ENCODE peak calls at places on chromosomes 12 and 14, in six cellular contexts. One of them, this sample, is unnamed.

GRCh38 chr12:31600252-31600651 is 9.3 kb upstream of the DENND5B start:
- DNase-seq in psoas muscle: no peak
- DNase-seq in fibroblast of the aortic adventitia: no peak
- DNase-seq in adrenal gland: no peak
- DNase-seq in cardiac fibroblast: no peak
- DNase-seq in choroid plexus epithelial cell: no peak
- DNase-seq in this sample: no peak

GRCh38 chr12:92105110-92105509 is 40.5 kb downstream of the BTG1 start:
- DNase-seq in psoas muscle: no peak
- DNase-seq in fibroblast of the aortic adventitia: no peak
- DNase-seq in adrenal gland: no peak
- DNase-seq in cardiac fibroblast: no peak
- DNase-seq in choroid plexus epithelial cell: no peak
- DNase-seq in this sample: no peak

GRCh38 chr14:43778956-43779639 is 728.0 kb downstream of the FSCB start:
- DNase-seq in psoas muscle: no peak
- DNase-seq in fibroblast of the aortic adventitia: no peak
- DNase-seq in adrenal gland: no peak
- DNase-seq in cardiac fibroblast: no peak
- DNase-seq in choroid plexus epithelial cell: no peak
- DNase-seq in this sample: no peak

GRCh38 chr14:58944226-58944769 is 244.2 kb upstream of the DAAM1 start:
- DNase-seq in psoas muscle: no peak
- DNase-seq in fibroblast of the aortic adventitia: no peak
- DNase-seq in adrenal gland: no peak
- DNase-seq in cardiac fibroblast: no peak
- DNase-seq in choroid plexus epithelial cell: no peak
- DNase-seq in this sample: no peak

GRCh38 chr12:88553941-88554658 is 26.2 kb downstream of the KITLG start:
- DNase-seq in psoas muscle: no peak
- DNase-seq in fibroblast of the aortic adventitia: peak
- DNase-seq in adrenal gland: no peak
- DNase-seq in cardiac fibroblast: peak
- DNase-seq in choroid plexus epithelial cell: peak
- DNase-seq in this sample: peak

GRCh38 chr12:109743076-109743910 is 29.7 kb downstream of the FAM222A start:
- DNase-seq in psoas muscle: peak
- DNase-seq in fibroblast of the aortic adventitia: no peak
- DNase-seq in adrenal gland: peak
- DNase-seq in cardiac fibroblast: no peak
- DNase-seq in choroid plexus epithelial cell: no peak
- DNase-seq in this sample: no peak

GRCh38 chr14:75147423-75148071 is 20.7 kb upstream of the NEK9 start:
- DNase-seq in psoas muscle: peak
- DNase-seq in fibroblast of the aortic adventitia: peak
- DNase-seq in adrenal gland: peak
- DNase-seq in cardiac fibroblast: peak
- DNase-seq in choroid plexus epithelial cell: peak
- DNase-seq in this sample: peak

GRCh38 chr14:105525861-105526780 is at the start of gene TMEM121:
- DNase-seq in psoas muscle: no peak
- DNase-seq in fibroblast of the aortic adventitia: no peak
- DNase-seq in adrenal gland: peak
- DNase-seq in cardiac fibroblast: no peak
- DNase-seq in choroid plexus epithelial cell: no peak
- DNase-seq in this sample: no peak

GRCh38 chr12:8471093-8471492 is 15.3 kb downstream of the CLEC6A start:
- DNase-seq in psoas muscle: no peak
- DNase-seq in fibroblast of the aortic adventitia: no peak
- DNase-seq in adrenal gland: no peak
- DNase-seq in cardiac fibroblast: no peak
- DNase-seq in choroid plexus epithelial cell: no peak
- DNase-seq in this sample: no peak

GRCh38 chr12:3680919-3681594 is 71.9 kb downstream of the CRACR2A start:
- DNase-seq in psoas muscle: peak
- DNase-seq in fibroblast of the aortic adventitia: peak
- DNase-seq in adrenal gland: no peak
- DNase-seq in cardiac fibroblast: peak
- DNase-seq in choroid plexus epithelial cell: peak
- DNase-seq in this sample: no peak

GRCh38 chr14:95485222-95485819 is 31.1 kb downstream of the SYNE3 start:
- DNase-seq in psoas muscle: no peak
- DNase-seq in fibroblast of the aortic adventitia: no peak
- DNase-seq in adrenal gland: no peak
- DNase-seq in cardiac fibroblast: no peak
- DNase-seq in choroid plexus epithelial cell: no peak
- DNase-seq in this sample: no peak

GRCh38 chr14:101773378-101773777 is 11.9 kb downstream of the PPP2R5C start:
- DNase-seq in psoas muscle: no peak
- DNase-seq in fibroblast of the aortic adventitia: no peak
- DNase-seq in adrenal gland: no peak
- DNase-seq in cardiac fibroblast: no peak
- DNase-seq in choroid plexus epithelial cell: no peak
- DNase-seq in this sample: no peak

DNA sequence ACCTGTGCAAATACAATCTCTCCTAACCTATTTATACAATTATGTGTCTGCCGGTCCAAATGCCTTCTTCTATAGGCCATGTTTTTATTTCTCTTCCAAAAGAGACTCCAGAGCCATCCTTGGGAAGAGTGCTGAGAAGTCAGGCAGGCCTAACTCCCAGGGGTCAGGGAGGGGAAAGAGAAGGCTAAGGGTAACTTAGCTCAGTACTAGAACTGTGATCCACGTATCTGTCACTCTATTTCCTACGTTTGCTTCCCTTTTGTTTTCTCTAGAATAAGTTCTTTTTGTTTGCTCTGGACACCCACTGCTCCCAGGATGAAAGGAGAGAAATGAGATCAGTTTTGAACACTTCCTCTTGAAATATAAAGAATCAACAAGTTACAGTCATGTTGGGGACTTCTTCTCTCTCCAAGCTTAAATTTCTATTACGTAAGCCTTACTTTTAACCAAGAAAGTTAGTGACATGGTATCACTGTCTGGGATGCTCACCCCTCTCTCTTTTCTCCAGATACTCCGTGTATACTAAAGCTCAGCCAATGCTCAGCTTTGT is 79.2 kb downstream of the DAD1 start:
- DNase-seq in psoas muscle: no peak
- DNase-seq in fibroblast of the aortic adventitia: no peak
- DNase-seq in adrenal gland: no peak
- DNase-seq in cardiac fibroblast: no peak
- DNase-seq in choroid plexus epithelial cell: no peak
- DNase-seq in this sample: no peak
- H3K4me3 ChIP-seq in psoas muscle: no peak
- H3K4me3 ChIP-seq in fibroblast of the aortic adventitia: no peak
- H3K4me3 ChIP-seq in adrenal gland: no peak
- H3K4me3 ChIP-seq in cardiac fibroblast: no peak
- H3K4me3 ChIP-seq in choroid plexus epithelial cell: no peak
- H3K4me3 ChIP-seq in this sample: no peak

GRCh38 chr14:99467338-99468075 is 13.2 kb downstream of the SETD3 start:
- DNase-seq in psoas muscle: no peak
- DNase-seq in fibroblast of the aortic adventitia: no peak
- DNase-seq in adrenal gland: no peak
- DNase-seq in cardiac fibroblast: no peak
- DNase-seq in choroid plexus epithelial cell: no peak
- DNase-seq in this sample: no peak

GRCh38 chr14:99466719-99467118 is 13.9 kb downstream of the SETD3 start:
- DNase-seq in psoas muscle: no peak
- DNase-seq in fibroblast of the aortic adventitia: no peak
- DNase-seq in adrenal gland: no peak
- DNase-seq in cardiac fibroblast: no peak
- DNase-seq in choroid plexus epithelial cell: no peak
- DNase-seq in this sample: no peak

GRCh38 chr14:99463974-99464373 is 16.7 kb downstream of the SETD3 start:
- DNase-seq in psoas muscle: no peak
- DNase-seq in fibroblast of the aortic adventitia: no peak
- DNase-seq in adrenal gland: no peak
- DNase-seq in cardiac fibroblast: no peak
- DNase-seq in choroid plexus epithelial cell: no peak
- DNase-seq in this sample: no peak

GRCh38 chr14:99468081-99468480 is 12.6 kb downstream of the SETD3 start:
- DNase-seq in psoas muscle: no peak
- DNase-seq in fibroblast of the aortic adventitia: no peak
- DNase-seq in adrenal gland: no peak
- DNase-seq in cardiac fibroblast: no peak
- DNase-seq in choroid plexus epithelial cell: no peak
- DNase-seq in this sample: no peak

DNA sequence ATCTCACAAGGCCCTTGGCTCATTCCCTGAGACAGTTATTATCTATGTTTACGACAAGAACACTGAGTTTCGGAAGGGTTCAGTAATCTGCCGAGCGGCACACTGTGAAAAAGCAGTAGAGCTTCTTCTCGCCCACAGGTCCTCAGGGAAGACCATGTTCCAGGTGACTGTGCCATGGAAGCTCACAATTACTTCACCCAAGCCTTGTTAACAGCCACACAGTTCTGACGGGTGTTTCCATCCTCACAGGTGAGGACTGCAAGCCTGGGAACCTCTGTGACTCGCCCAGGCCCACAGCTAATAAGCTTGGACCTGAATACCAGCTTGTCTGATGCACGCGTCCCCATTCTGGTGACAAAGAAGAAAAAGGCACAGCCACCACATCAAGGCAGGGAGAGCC is 15.4 kb downstream of the SETD3 start:
- DNase-seq in psoas muscle: no peak
- DNase-seq in fibroblast of the aortic adventitia: no peak
- DNase-seq in adrenal gland: no peak
- DNase-seq in cardiac fibroblast: no peak
- DNase-seq in choroid plexus epithelial cell: no peak
- DNase-seq in this sample: no peak
- TF ChIP-seq CTCF in psoas muscle: no peak
- TF ChIP-seq CTCF in fibroblast of the aortic adventitia: no peak
- TF ChIP-seq CTCF in adrenal gland: no peak
- TF ChIP-seq CTCF in cardiac fibroblast: no peak
- TF ChIP-seq CTCF in choroid plexus epithelial cell: no peak
- TF ChIP-seq CTCF in this sample: no peak

GRCh38 chr12:95549392-95550084 is 1.7 kb downstream of the USP44 start:
- DNase-seq in psoas muscle: no peak
- DNase-seq in fibroblast of the aortic adventitia: no peak
- DNase-seq in adrenal gland: no peak
- DNase-seq in cardiac fibroblast: no peak
- DNase-seq in choroid plexus epithelial cell: no peak
- DNase-seq in this sample: no peak
- H3K4me3 ChIP-seq in psoas muscle: peak
- H3K4me3 ChIP-seq in fibroblast of the aortic adventitia: no peak
- H3K4me3 ChIP-seq in adrenal gland: peak
- H3K4me3 ChIP-seq in cardiac fibroblast: no peak
- H3K4me3 ChIP-seq in choroid plexus epithelial cell: no peak
- H3K4me3 ChIP-seq in this sample: no peak

GRCh38 chr14:93648440-93649168 is 139.7 kb downstream of the PRIMA1 start:
- DNase-seq in psoas muscle: no peak
- DNase-seq in fibroblast of the aortic adventitia: peak
- DNase-seq in adrenal gland: no peak
- DNase-seq in cardiac fibroblast: no peak
- DNase-seq in choroid plexus epithelial cell: peak
- DNase-seq in this sample: no peak
- TF ChIP-seq CTCF in psoas muscle: no peak
- TF ChIP-seq CTCF in fibroblast of the aortic adventitia: no peak
- TF ChIP-seq CTCF in adrenal gland: no peak
- TF ChIP-seq CTCF in cardiac fibroblast: no peak
- TF ChIP-seq CTCF in choroid plexus epithelial cell: peak
- TF ChIP-seq CTCF in this sample: no peak

GRCh38 chr12:26177303-26177702 is 18.1 kb upstream of the SSPN start:
- DNase-seq in psoas muscle: no peak
- DNase-seq in fibroblast of the aortic adventitia: no peak
- DNase-seq in adrenal gland: no peak
- DNase-seq in cardiac fibroblast: no peak
- DNase-seq in choroid plexus epithelial cell: no peak
- DNase-seq in this sample: no peak
- H3K4me3 ChIP-seq in psoas muscle: no peak
- H3K4me3 ChIP-seq in fibroblast of the aortic adventitia: no peak
- H3K4me3 ChIP-seq in adrenal gland: no peak
- H3K4me3 ChIP-seq in cardiac fibroblast: no peak
- H3K4me3 ChIP-seq in choroid plexus epithelial cell: no peak
- H3K4me3 ChIP-seq in this sample: no peak

DNA sequence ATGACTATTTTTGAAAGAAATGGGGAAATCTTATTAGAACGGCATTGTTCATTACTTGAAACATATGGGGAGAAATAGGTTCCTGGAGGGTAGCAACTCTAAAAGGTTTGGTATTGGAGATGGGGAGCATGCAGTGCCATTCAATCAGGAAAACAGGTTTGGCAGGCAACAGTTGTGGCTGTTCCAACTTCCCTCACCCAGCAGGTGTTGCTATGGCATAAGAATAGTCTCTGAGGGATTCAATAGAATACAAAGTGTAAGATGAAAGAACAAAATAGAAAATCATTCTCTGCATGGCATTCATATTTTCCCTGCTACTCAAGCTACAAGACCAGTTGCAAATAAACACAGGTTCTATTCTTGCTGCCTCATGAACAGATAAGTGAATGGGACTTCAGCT is 393.3 kb upstream of the RPL10L start:
- DNase-seq in psoas muscle: no peak
- DNase-seq in fibroblast of the aortic adventitia: no peak
- DNase-seq in adrenal gland: no peak
- DNase-seq in cardiac fibroblast: no peak
- DNase-seq in choroid plexus epithelial cell: peak
- DNase-seq in this sample: no peak
- TF ChIP-seq CTCF in psoas muscle: no peak
- TF ChIP-seq CTCF in fibroblast of the aortic adventitia: no peak
- TF ChIP-seq CTCF in adrenal gland: peak
- TF ChIP-seq CTCF in cardiac fibroblast: no peak
- TF ChIP-seq CTCF in choroid plexus epithelial cell: peak
- TF ChIP-seq CTCF in this sample: no peak

GRCh38 chr14:53306926-53307325 is 153.8 kb upstream of the DDHD1 start:
- DNase-seq in psoas muscle: no peak
- DNase-seq in fibroblast of the aortic adventitia: peak
- DNase-seq in adrenal gland: no peak
- DNase-seq in cardiac fibroblast: no peak
- DNase-seq in choroid plexus epithelial cell: peak
- DNase-seq in this sample: no peak

GRCh38 chr14:53304726-53305381 is 151.7 kb upstream of the DDHD1 start:
- DNase-seq in psoas muscle: no peak
- DNase-seq in fibroblast of the aortic adventitia: peak
- DNase-seq in adrenal gland: no peak
- DNase-seq in cardiac fibroblast: peak
- DNase-seq in choroid plexus epithelial cell: peak
- DNase-seq in this sample: no peak

GRCh38 chr14:53310412-53310811 is 157.3 kb upstream of the DDHD1 start:
- DNase-seq in psoas muscle: no peak
- DNase-seq in fibroblast of the aortic adventitia: no peak
- DNase-seq in adrenal gland: no peak
- DNase-seq in cardiac fibroblast: no peak
- DNase-seq in choroid plexus epithelial cell: no peak
- DNase-seq in this sample: no peak

DNA sequence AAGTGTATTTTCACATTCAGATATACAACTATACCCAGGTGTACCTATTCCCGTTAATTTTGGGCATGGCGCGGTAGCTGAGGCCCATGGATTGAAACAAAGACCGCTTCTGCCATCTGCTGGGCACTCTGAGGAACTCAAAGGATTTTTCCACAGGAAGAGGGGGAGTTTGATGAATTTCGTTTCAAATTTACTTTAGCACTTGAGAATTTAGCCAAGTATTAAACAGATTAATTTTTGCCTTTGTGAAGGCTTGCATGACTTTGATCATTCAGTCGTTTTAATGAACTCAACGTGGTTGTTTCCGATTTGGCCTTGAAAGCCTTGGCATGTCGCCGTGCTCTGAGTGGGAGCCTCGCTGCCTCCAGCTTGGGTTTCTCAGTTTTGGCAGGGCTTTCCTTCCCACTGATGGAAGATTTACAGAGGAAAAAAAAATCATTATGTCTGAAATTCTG is 153.2 kb upstream of the DDHD1 start:
- DNase-seq in psoas muscle: peak
- DNase-seq in fibroblast of the aortic adventitia: peak
- DNase-seq in adrenal gland: peak
- DNase-seq in cardiac fibroblast: peak
- DNase-seq in choroid plexus epithelial cell: peak
- DNase-seq in this sample: no peak
- H3K4me3 ChIP-seq in psoas muscle: peak
- H3K4me3 ChIP-seq in fibroblast of the aortic adventitia: peak
- H3K4me3 ChIP-seq in adrenal gland: peak
- H3K4me3 ChIP-seq in cardiac fibroblast: peak
- H3K4me3 ChIP-seq in choroid plexus epithelial cell: peak
- H3K4me3 ChIP-seq in this sample: peak